ENCODE peak calls at places on chromosomes 6 and 20, in five cellular contexts. N, B, T, M and L are unnamed samples.

GRCh38 chr6:140663094-140663493 is 1288.6 kb upstream of the CITED2 start:
- DNase-seq in B (no peak), M (no peak), N (no peak), T (no peak), L (no peak)

GRCh38 chr6:36230376-36230775 is 33.8 kb downstream of the BRPF3 start:
- DNase-seq in N (no peak), B (no peak), M (no peak), T (no peak), L (no peak)

GRCh38 chr6:37077459-37078296 is 72.2 kb downstream of the FGD2 start:
- DNase-seq in B (peak; percentile 91), T (peak; percentile 94), M (peak; percentile 92), N (peak; percentile 87), L (peak; percentile 84)

GRCh38 chr20:61931476-61932198 is 134.0 kb downstream of the TAF4 start:
- DNase-seq in B (peak; percentile 0), N (no peak), T (no peak), M (no peak), L (no peak)

GRCh38 chr6:151546941-151547659 is 53.3 kb downstream of the CCDC170 start:
- DNase-seq in N (peak; percentile 31), M (no peak), B (no peak), T (no peak), L (no peak)

GRCh38 chr6:155373276-155373675 is 59.0 kb upstream of the TFB1M start:
- DNase-seq in B (no peak), N (no peak), M (no peak), T (no peak), L (no peak)

GRCh38 chr20:37810027-37810426 is 92.9 kb upstream of the VSTM2L start:
- DNase-seq in N (no peak), M (no peak), B (no peak), T (no peak), L (no peak)

GRCh38 chr20:10524643-10525042 is 89.5 kb downstream of the SLX4IP start:
- DNase-seq in T (no peak), B (no peak), M (no peak), N (no peak), L (no peak)

GRCh38 chr6:20279608-20280287 is 67.5 kb upstream of the MBOAT1 start:
- DNase-seq in M (no peak), B (no peak), T (no peak), N (no peak), L (no peak)

GRCh38 chr6:6758915-6759654 is 170.6 kb downstream of the LY86 start:
- DNase-seq in B (no peak), M (peak; percentile 71), N (peak; percentile 96), T (peak; percentile 16), L (peak; percentile 86)

GRCh38 chr6:36120539-36120938 is 9.8 kb upstream of the MAPK13 start:
- DNase-seq in M (no peak), N (no peak), T (no peak), B (no peak), L (no peak)

GRCh38 chr20:10314198-10314597 is 95.6 kb downstream of the SNAP25 start:
- DNase-seq in B (no peak), N (no peak), T (no peak), M (no peak), L (no peak)

GRCh38 chr6:121222656-121223055 is 111.6 kb downstream of the TBC1D32 start:
- DNase-seq in N (peak; percentile 10), T (peak; percentile 21), B (no peak), M (no peak), L (no peak)

GRCh38 chr6:147077251-147077650 is 127.0 kb upstream of the STXBP5 start:
- DNase-seq in T (no peak), N (no peak), B (no peak), M (no peak), L (no peak)

GRCh38 chr6:92777146-92777740 is 642.1 kb downstream of the EPHA7 start:
- DNase-seq in T (no peak), N (peak; percentile 82), B (no peak), M (no peak), L (peak; percentile 4)

GRCh38 chr6:156776470-156776840 is 723 bp upstream of the ARID1B start:
- DNase-seq in M (no peak), N (no peak), B (no peak), T (no peak), L (no peak)

GRCh38 chr6:157861184-157861583 is 38.1 kb downstream of the SNX9 start:
- DNase-seq in M (no peak), N (no peak), T (no peak), B (no peak), L (no peak)

GRCh38 chr6:166712554-166713228 is 85.6 kb upstream of the RPS6KA2 start:
- DNase-seq in M (no peak), B (no peak), N (peak; percentile 64), T (no peak), L (peak; percentile 86)

GRCh38 chr6:88380083-88380482 is 213.9 kb upstream of the CNR1 start:
- DNase-seq in T (no peak), N (no peak), M (peak; percentile 15), B (peak; percentile 61), L (no peak)

GRCh38 chr20:57432874-57433491 is 41.8 kb downstream of the RBM38 start:
- DNase-seq in M (peak; percentile 48), B (peak; percentile 85), T (no peak), N (no peak), L (peak; percentile 55)

GRCh38 chr6:78619016-78619415 is 248.3 kb upstream of the IRAK1BP1 start:
- DNase-seq in N (no peak), T (no peak), B (no peak), M (no peak), L (no peak)

DNA sequence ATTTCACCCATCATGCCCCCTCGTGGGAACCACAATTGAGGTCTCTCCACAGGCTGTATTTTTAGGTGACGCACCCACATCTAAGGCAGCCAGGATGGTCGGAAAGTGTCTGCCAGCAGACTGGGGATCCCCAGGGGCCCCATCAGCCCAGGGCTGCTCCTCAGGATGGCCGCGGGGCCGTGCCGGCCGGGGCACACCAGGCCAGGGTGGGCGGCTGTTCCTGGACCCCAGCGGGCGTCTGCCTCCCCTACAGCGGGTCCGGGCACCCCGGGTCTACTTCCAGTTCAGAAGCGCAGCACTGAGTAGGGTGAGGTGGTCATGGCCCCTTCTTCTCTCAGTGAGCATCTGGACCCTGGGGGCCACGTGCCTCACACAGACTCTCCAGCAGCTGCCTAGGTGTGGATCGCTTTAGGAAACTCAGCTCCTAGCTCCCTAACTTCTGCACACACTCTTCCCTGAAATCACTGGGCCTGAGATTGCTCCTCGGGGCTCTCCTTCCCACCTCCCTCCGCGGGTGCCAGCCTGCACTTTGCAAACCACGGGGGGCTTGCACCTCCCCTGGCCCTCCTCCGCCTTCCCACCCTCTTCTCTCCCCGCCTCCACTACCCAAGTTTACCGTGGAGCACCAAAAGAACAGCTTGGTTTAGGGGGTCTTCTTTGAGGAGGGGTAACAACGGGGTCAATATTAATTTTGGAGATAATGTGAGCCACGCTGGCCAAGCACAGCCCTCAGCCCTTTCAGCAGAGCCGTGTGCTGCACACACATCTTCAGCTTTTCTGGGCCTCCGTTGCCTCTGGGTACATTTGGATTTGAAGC is 14.2 kb upstream of the FOXC1 start:
- DNase-seq in N (no peak), M (no peak), B (no peak), T (no peak), L (no peak)
- H3K4me3 ChIP-seq in N (no peak overlapping the region), M (no peak overlapping the region), B (no peak overlapping the region), T (peak overlapping the region; percentile 58), L (no peak overlapping the region)

GRCh38 chr6:41374618-41375590 is 39.5 kb downstream of the NCR2 start:
- DNase-seq in N (peak; percentile 71), T (no peak), B (no peak), M (no peak), L (peak; percentile 80)

GRCh38 chr6:41375598-41376151 is 40.3 kb downstream of the NCR2 start:
- DNase-seq in T (no peak), M (no peak), B (no peak), N (peak; percentile 72), L (peak; percentile 68)

GRCh38 chr6:41379314-41379713 is 43.9 kb downstream of the NCR2 start:
- DNase-seq in B (no peak), M (no peak), T (no peak), N (no peak), L (no peak)

GRCh38 chr6:41376176-41376575 is 40.8 kb downstream of the NCR2 start:
- DNase-seq in B (no peak), N (no peak), T (no peak), M (no peak), L (no peak)

DNA sequence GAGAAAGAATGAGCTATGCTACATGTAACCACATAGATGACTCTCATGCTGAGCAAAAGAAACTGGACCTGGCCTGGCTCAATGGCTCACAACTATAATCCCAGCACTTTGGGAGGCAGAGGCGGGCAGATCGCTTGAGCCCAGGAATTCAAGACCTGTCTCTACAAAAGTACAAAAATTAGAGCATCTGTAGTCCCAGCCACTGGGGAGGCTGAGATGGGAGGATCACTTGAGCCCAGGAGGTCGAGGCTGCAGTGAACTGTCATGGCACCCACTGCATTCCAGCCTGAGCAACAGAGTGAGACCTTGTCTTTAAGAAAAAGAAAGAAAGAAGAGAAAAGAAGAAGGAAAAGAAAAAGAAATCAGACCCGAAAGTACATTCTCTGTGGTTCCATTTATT is 41.7 kb downstream of the NCR2 start:
- DNase-seq in N (no peak), M (no peak), T (no peak), B (no peak), L (no peak)
- H3K27me3 ChIP-seq in N (peaks cover 100% of the 10 kb centered on the region), M (peaks cover 7% of the 10 kb centered on the region), T (peaks cover 76% of the 10 kb centered on the region), B (no peaks in the 10 kb centered on the region), L (peaks cover 84% of the 10 kb centered on the region)

GRCh38 chr20:23634044-23634801 is 3.5 kb downstream of the CST3 start:
- DNase-seq in B (no peak), T (no peak), N (no peak), M (no peak), L (no peak)

GRCh38 chr20:23636908-23637281 is 860 bp downstream of the CST3 start:
- DNase-seq in T (no peak), M (no peak), N (no peak), B (no peak), L (no peak)

GRCh38 chr20:23636182-23636907 is 1.4 kb downstream of the CST3 start:
- DNase-seq in N (no peak), B (peak; percentile 76), T (no peak), M (no peak), L (no peak)

GRCh38 chr20:23632711-23633573 is 4.8 kb downstream of the CST3 start:
- DNase-seq in T (no peak), N (no peak), B (no peak), M (no peak), L (no peak)

DNA sequence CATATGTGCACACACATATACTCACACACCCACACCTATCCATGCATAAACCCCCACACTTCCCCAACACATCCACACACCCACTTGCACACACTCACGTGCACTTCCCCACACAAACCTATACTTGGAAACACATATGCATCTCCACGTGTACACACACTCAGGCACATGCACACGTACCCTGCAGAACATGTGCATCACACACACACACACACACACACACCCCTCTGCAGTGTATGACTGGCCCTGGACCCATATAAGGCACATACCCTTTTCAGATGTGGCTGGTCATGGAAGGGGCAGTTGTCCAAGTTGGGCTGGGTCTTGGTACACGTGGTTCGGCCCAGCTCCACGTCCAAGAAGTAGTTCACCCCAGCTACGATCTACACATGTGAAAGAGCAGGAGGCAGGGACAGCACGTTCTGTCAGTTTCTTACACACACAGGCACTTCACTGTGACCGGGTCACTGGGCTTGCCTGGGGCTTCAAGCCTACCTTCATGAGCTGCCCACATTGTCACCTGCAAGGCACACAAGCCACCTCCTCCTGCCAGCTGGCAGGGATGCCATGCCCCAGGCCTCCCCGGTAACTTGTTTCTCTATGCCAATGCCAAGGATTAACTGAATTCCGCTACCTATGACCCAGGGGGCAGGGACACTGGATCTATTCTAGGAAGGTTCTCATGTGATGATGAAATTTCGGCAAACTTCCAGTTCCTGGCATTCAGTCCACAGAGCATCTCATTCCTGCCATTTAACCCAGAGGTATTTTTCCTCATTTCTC is 2.6 kb downstream of the CST3 start:
- DNase-seq in T (no peak), B (peak; percentile 92), M (no peak), N (no peak), L (no peak)
- H3K4me3 ChIP-seq in T (no peak overlapping the region), B (peak overlapping the region; percentile 99), M (no peak overlapping the region), N (no peak overlapping the region), L (no peak overlapping the region)

GRCh38 chr20:31867011-31867410 is 3.3 kb downstream of the DUSP15 start:
- DNase-seq in M (no peak), B (no peak), T (no peak), N (no peak), L (peak; percentile 29)
- H3K27me3 ChIP-seq in M (no peaks in the 10 kb centered on the region), B (no peaks in the 10 kb centered on the region), T (peaks cover 65% of the 10 kb centered on the region), N (peaks cover 70% of the 10 kb centered on the region), L (peaks cover 33% of the 10 kb centered on the region)